ENCODE peak calls at places on chromosomes 4 and X, in nine cellular contexts. P, A, N, O, Z, B, R, U and V are unnamed samples.

GRCh38 chrX:153631931-153632611 is 14.9 kb upstream of the DUSP9 start:
- DNase-seq in P (no peak), A (no peak), N (no peak), O (no peak), Z (no peak), B (no peak), R (no peak), U (no peak), V (no peak)

GRCh38 chr4:109890076-109890475 is 22.6 kb upstream of the EGF start:
- DNase-seq in P (no peak), A (no peak), N (no peak), O (no peak), Z (no peak), B (no peak), R (no peak), U (no peak), V (no peak)

GRCh38 chr4:94634266-94634665 is 123.5 kb upstream of the BMPR1B start:
- DNase-seq in P (no peak), A (no peak), N (no peak), O (no peak), Z (no peak), B (no peak), R (no peak), U (no peak), V (no peak)

GRCh38 chr4:147768113-147768512 is 36.2 kb downstream of the ARHGAP10 start:
- DNase-seq in P (no peak), A (no peak), N (no peak), O (no peak), Z (no peak), B (peak), R (no peak), U (peak), V (no peak)

GRCh38 chrX:13253223-13253622 is 66.6 kb downstream of the ATXN3L start:
- DNase-seq in P (no peak), A (no peak), N (no peak), O (no peak), Z (no peak), B (no peak), R (no peak), U (no peak), V (no peak)

GRCh38 chrX:41802958-41803357 is 79.0 kb downstream of the GPR82 start:
- DNase-seq in P (no peak), A (no peak), N (no peak), O (no peak), Z (no peak), B (no peak), R (no peak), U (no peak), V (no peak)

GRCh38 chr4:145938618-145939177 is at the start of gene ZNF827:
- DNase-seq in P (peak), A (peak), N (peak), O (peak), Z (peak), B (peak), R (peak), U (peak), V (peak)

GRCh38 chrX:107669885-107670628 is 41.7 kb downstream of the PRPS1 start:
- DNase-seq in P (no peak), A (no peak), N (no peak), O (no peak), Z (no peak), B (no peak), R (no peak), U (no peak), V (no peak)

GRCh38 chrX:11908371-11908770 is 150.3 kb downstream of the MSL3 start:
- DNase-seq in P (no peak), A (no peak), N (no peak), O (no peak), Z (no peak), B (peak), R (no peak), U (peak), V (no peak)

GRCh38 chr4:3878678-3879077 is 112.5 kb downstream of the ADRA2C start:
- DNase-seq in P (no peak), A (no peak), N (no peak), O (no peak), Z (no peak), B (no peak), R (no peak), U (no peak), V (no peak)

GRCh38 chrX:41178201-41178600 is 93.0 kb downstream of the USP9X start:
- DNase-seq in P (no peak), A (no peak), N (no peak), O (no peak), Z (no peak), B (no peak), R (no peak), U (no peak), V (no peak)

GRCh38 chr4:7784131-7784870 is 155.4 kb downstream of the AFAP1 start:
- DNase-seq in P (no peak), A (no peak), N (no peak), O (no peak), Z (no peak), B (no peak), R (no peak), U (no peak), V (no peak)

GRCh38 chr4:92199135-92199534 is 104.6 kb upstream of the GRID2 start:
- DNase-seq in P (no peak), A (no peak), N (no peak), O (no peak), Z (no peak), B (no peak), R (no peak), U (no peak), V (no peak)

DNA sequence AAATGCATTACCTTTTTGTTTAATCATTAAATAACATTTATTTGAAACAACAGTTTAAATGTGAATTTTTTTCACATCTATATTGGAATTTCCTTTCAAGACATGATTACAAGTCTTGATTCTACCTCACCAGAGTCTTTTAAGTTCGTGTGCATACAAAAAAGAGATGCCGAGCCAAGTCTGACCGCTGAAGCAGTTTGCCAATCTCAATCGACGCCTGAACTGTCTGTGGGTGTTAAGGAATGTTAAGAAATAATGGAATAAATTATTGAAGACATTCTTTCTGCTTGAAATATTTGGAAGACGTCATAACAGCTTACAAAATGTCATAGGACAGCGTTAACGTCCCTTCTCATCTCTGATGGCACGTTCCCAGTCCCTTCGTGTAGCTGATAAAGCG is 27.9 kb upstream of the TNIP3 start:
- DNase-seq in P (no peak), A (no peak), N (no peak), O (no peak), Z (no peak), B (peak), R (no peak), U (peak), V (no peak)
- H3K4me3 ChIP-seq in P (no peak), A (no peak), N (no peak), O (no peak), Z (no peak), B (peak), R (peak), U (no peak), V (peak)

GRCh38 chr4:76948441-76949292 is 885 bp upstream of the SEPTIN11 start:
- DNase-seq in P (peak), A (peak), N (peak), O (peak), Z (peak), B (peak), R (peak), U (peak), V (peak)
- H3K27ac ChIP-seq in P (peak), A (peak), N (peak), O (peak), Z (peak), B (peak), R (peak), U (peak), V (peak)

GRCh38 chr4:2733001-2733843 is 22.9 kb downstream of the TNIP2 start:
- DNase-seq in P (no peak), A (no peak), N (no peak), O (no peak), Z (no peak), B (no peak), R (no peak), U (no peak), V (no peak)
- TF ChIP-seq CTCF in P (no peak), A (no peak), N (no peak), O (no peak), Z (no peak), B (no peak), R (no peak), U (no peak), V (no peak)

GRCh38 chrX:115591420-115591819 is 30.4 kb downstream of the PLS3 start:
- DNase-seq in P (no peak), A (no peak), N (no peak), O (no peak), Z (no peak), B (no peak), R (no peak), U (no peak), V (no peak)

GRCh38 chrX:115589419-115589818 is 28.4 kb downstream of the PLS3 start:
- DNase-seq in P (no peak), A (no peak), N (no peak), O (no peak), Z (no peak), B (no peak), R (no peak), U (no peak), V (no peak)

GRCh38 chrX:115595049-115595448 is 34.1 kb downstream of the PLS3 start:
- DNase-seq in P (no peak), A (no peak), N (no peak), O (no peak), Z (no peak), B (peak), R (no peak), U (no peak), V (no peak)

GRCh38 chrX:115591856-115592842 is 31.2 kb downstream of the PLS3 start:
- DNase-seq in P (no peak), A (no peak), N (no peak), O (no peak), Z (no peak), B (peak), R (no peak), U (no peak), V (no peak)

GRCh38 chrX:115592997-115593734 is 32.2 kb downstream of the PLS3 start:
- DNase-seq in P (no peak), A (no peak), N (no peak), O (no peak), Z (no peak), B (peak), R (no peak), U (peak), V (no peak)
- H3K4me3 ChIP-seq in P (no peak), A (no peak), N (no peak), O (peak), Z (no peak), B (peak), R (peak), U (peak), V (no peak)

GRCh38 chr4:70903282-70903603 is 1.1 kb downstream of the MOB1B start:
- DNase-seq in P (no peak), A (no peak), N (no peak), O (peak), Z (peak), B (peak), R (no peak), U (no peak), V (no peak)
- H3K27ac ChIP-seq in P (peak), A (no peak), N (no peak), O (no peak), Z (no peak), B (peak), R (peak), U (peak), V (no peak)